ENCODE peak calls at places on chromosomes 13 and 19, in five cellular contexts. One of them, this sample, is unnamed.

GRCh38 chr19:44476559-44477408 is 23.5 kb downstream of the ZNF180 start:
- DNase-seq in hypothalamus: no peak
- DNase-seq in stimulated activated CD4-positive, alpha-beta T cell treated with anti-CD3 and anti-CD28 coated beads, Interleukin-4, amount 100 ng/mL, for 48 hours: no peak
- DNase-seq in stomach: no peak
- DNase-seq in NCI-H2081: no peak
- DNase-seq in this sample: no peak

GRCh38 chr13:46232281-46232680 is 20.6 kb downstream of the LRRC63 start:
- DNase-seq in stimulated activated CD4-positive, alpha-beta T cell treated with anti-CD3 and anti-CD28 coated beads, Interleukin-4, amount 100 ng/mL, for 48 hours: no peak
- DNase-seq in NCI-H2081: no peak
- DNase-seq in stomach: no peak
- DNase-seq in hypothalamus: no peak
- DNase-seq in this sample: no peak

GRCh38 chr13:36366023-36366422 is 19.8 kb upstream of the SPART start:
- DNase-seq in stomach: no peak
- DNase-seq in NCI-H2081: no peak
- DNase-seq in stimulated activated CD4-positive, alpha-beta T cell treated with anti-CD3 and anti-CD28 coated beads, Interleukin-4, amount 100 ng/mL, for 48 hours: no peak
- DNase-seq in hypothalamus: no peak
- DNase-seq in this sample: no peak

GRCh38 chr13:77544365-77544764 is 8.9 kb downstream of the SCEL start:
- DNase-seq in NCI-H2081: no peak
- DNase-seq in stomach: peak
- DNase-seq in stimulated activated CD4-positive, alpha-beta T cell treated with anti-CD3 and anti-CD28 coated beads, Interleukin-4, amount 100 ng/mL, for 48 hours: no peak
- DNase-seq in hypothalamus: peak
- DNase-seq in this sample: peak

GRCh38 chr19:47110521-47111080 is 3.0 kb downstream of the ZC3H4 start:
- DNase-seq in stomach: no peak
- DNase-seq in NCI-H2081: peak
- DNase-seq in stimulated activated CD4-positive, alpha-beta T cell treated with anti-CD3 and anti-CD28 coated beads, Interleukin-4, amount 100 ng/mL, for 48 hours: peak
- DNase-seq in hypothalamus: no peak
- DNase-seq in this sample: no peak

GRCh38 chr19:46722421-46723022 is 5.6 kb upstream of the PRKD2 start:
- DNase-seq in stimulated activated CD4-positive, alpha-beta T cell treated with anti-CD3 and anti-CD28 coated beads, Interleukin-4, amount 100 ng/mL, for 48 hours: no peak
- DNase-seq in stomach: no peak
- DNase-seq in hypothalamus: no peak
- DNase-seq in NCI-H2081: no peak
- DNase-seq in this sample: no peak

GRCh38 chr19:34345934-34346333 is 19.1 kb upstream of the GPI start:
- DNase-seq in stimulated activated CD4-positive, alpha-beta T cell treated with anti-CD3 and anti-CD28 coated beads, Interleukin-4, amount 100 ng/mL, for 48 hours: peak
- DNase-seq in hypothalamus: peak
- DNase-seq in NCI-H2081: peak
- DNase-seq in stomach: peak
- DNase-seq in this sample: no peak

GRCh38 chr13:45949161-45949560 is 97.6 kb upstream of the SIAH3 start:
- DNase-seq in stimulated activated CD4-positive, alpha-beta T cell treated with anti-CD3 and anti-CD28 coated beads, Interleukin-4, amount 100 ng/mL, for 48 hours: no peak
- DNase-seq in NCI-H2081: no peak
- DNase-seq in stomach: no peak
- DNase-seq in hypothalamus: no peak
- DNase-seq in this sample: no peak

GRCh38 chr13:39784347-39784746 is 128.9 kb downstream of the COG6 start:
- DNase-seq in stimulated activated CD4-positive, alpha-beta T cell treated with anti-CD3 and anti-CD28 coated beads, Interleukin-4, amount 100 ng/mL, for 48 hours: no peak
- DNase-seq in NCI-H2081: no peak
- DNase-seq in hypothalamus: no peak
- DNase-seq in stomach: no peak
- DNase-seq in this sample: no peak

GRCh38 chr19:48085077-48085476 is 25.5 kb downstream of the PLA2G4C start:
- DNase-seq in NCI-H2081: no peak
- DNase-seq in stimulated activated CD4-positive, alpha-beta T cell treated with anti-CD3 and anti-CD28 coated beads, Interleukin-4, amount 100 ng/mL, for 48 hours: no peak
- DNase-seq in stomach: no peak
- DNase-seq in hypothalamus: peak
- DNase-seq in this sample: no peak

GRCh38 chr13:110109910-110110309 is 197.0 kb downstream of the COL4A1 start:
- DNase-seq in stomach: no peak
- DNase-seq in hypothalamus: peak
- DNase-seq in stimulated activated CD4-positive, alpha-beta T cell treated with anti-CD3 and anti-CD28 coated beads, Interleukin-4, amount 100 ng/mL, for 48 hours: no peak
- DNase-seq in NCI-H2081: no peak
- DNase-seq in this sample: peak

GRCh38 chr19:34120846-34121639 is 51.3 kb upstream of the LSM14A start:
- DNase-seq in NCI-H2081: no peak
- DNase-seq in stimulated activated CD4-positive, alpha-beta T cell treated with anti-CD3 and anti-CD28 coated beads, Interleukin-4, amount 100 ng/mL, for 48 hours: peak
- DNase-seq in stomach: peak
- DNase-seq in hypothalamus: no peak
- DNase-seq in this sample: no peak

GRCh38 chr19:9622531-9622930 is 1.5 kb upstream of the ZNF561 start:
- DNase-seq in stomach: no peak
- DNase-seq in stimulated activated CD4-positive, alpha-beta T cell treated with anti-CD3 and anti-CD28 coated beads, Interleukin-4, amount 100 ng/mL, for 48 hours: no peak
- DNase-seq in hypothalamus: no peak
- DNase-seq in NCI-H2081: no peak
- DNase-seq in this sample: no peak

GRCh38 chr13:109704771-109705628 is 81.4 kb downstream of the IRS2 start:
- DNase-seq in stimulated activated CD4-positive, alpha-beta T cell treated with anti-CD3 and anti-CD28 coated beads, Interleukin-4, amount 100 ng/mL, for 48 hours: no peak
- DNase-seq in NCI-H2081: peak
- DNase-seq in stomach: peak
- DNase-seq in hypothalamus: no peak
- DNase-seq in this sample: no peak

GRCh38 chr13:66635526-66635925 is 594.6 kb downstream of the PCDH9 start:
- DNase-seq in NCI-H2081: no peak
- DNase-seq in stomach: no peak
- DNase-seq in stimulated activated CD4-positive, alpha-beta T cell treated with anti-CD3 and anti-CD28 coated beads, Interleukin-4, amount 100 ng/mL, for 48 hours: no peak
- DNase-seq in hypothalamus: no peak
- DNase-seq in this sample: no peak

GRCh38 chr19:31350693-31351211 is 1.5 kb upstream of the TSHZ3 start:
- DNase-seq in NCI-H2081: no peak
- DNase-seq in stomach: peak
- DNase-seq in hypothalamus: peak
- DNase-seq in stimulated activated CD4-positive, alpha-beta T cell treated with anti-CD3 and anti-CD28 coated beads, Interleukin-4, amount 100 ng/mL, for 48 hours: no peak
- DNase-seq in this sample: peak

GRCh38 chr13:94849254-94849653 is 136.9 kb upstream of the SOX21 start:
- DNase-seq in stomach: no peak
- DNase-seq in stimulated activated CD4-positive, alpha-beta T cell treated with anti-CD3 and anti-CD28 coated beads, Interleukin-4, amount 100 ng/mL, for 48 hours: no peak
- DNase-seq in NCI-H2081: no peak
- DNase-seq in hypothalamus: no peak
- DNase-seq in this sample: no peak

GRCh38 chr13:92963029-92963428 is 263.6 kb upstream of the GPC6 start:
- DNase-seq in NCI-H2081: no peak
- DNase-seq in stimulated activated CD4-positive, alpha-beta T cell treated with anti-CD3 and anti-CD28 coated beads, Interleukin-4, amount 100 ng/mL, for 48 hours: no peak
- DNase-seq in hypothalamus: no peak
- DNase-seq in stomach: no peak
- DNase-seq in this sample: no peak